ENCODE peak calls at places on chromosomes 2 and 18, in nine cellular contexts. One of them, this sample, is unnamed.

GRCh38 chr18:68797901-68798300 is at the start of gene CCDC102B:
- DNase-seq in esophagus squamous epithelium: no peak
- DNase-seq in Peyer's patch: no peak
- DNase-seq in upper lobe of left lung: no peak
- DNase-seq in A549: no peak
- DNase-seq in H1: no peak
- DNase-seq in stomach: no peak
- DNase-seq in heart left ventricle: no peak
- DNase-seq in lower leg skin: no peak
- DNase-seq in this sample: no peak

GRCh38 chr18:51398104-51398503 is 200.6 kb upstream of the MEX3C start:
- DNase-seq in upper lobe of left lung: no peak
- DNase-seq in heart left ventricle: no peak
- DNase-seq in H1: no peak
- DNase-seq in lower leg skin: no peak
- DNase-seq in esophagus squamous epithelium: no peak
- DNase-seq in A549: no peak
- DNase-seq in Peyer's patch: no peak
- DNase-seq in stomach: no peak
- DNase-seq in this sample: no peak

GRCh38 chr18:57446322-57446721 is 11.1 kb downstream of the ONECUT2 start:
- DNase-seq in A549: peak
- DNase-seq in esophagus squamous epithelium: no peak
- DNase-seq in upper lobe of left lung: no peak
- DNase-seq in lower leg skin: no peak
- DNase-seq in H1: no peak
- DNase-seq in heart left ventricle: no peak
- DNase-seq in Peyer's patch: no peak
- DNase-seq in stomach: no peak
- DNase-seq in this sample: no peak

GRCh38 chr2:190533175-190533967 is 1.2 kb downstream of the NEMP2 start:
- DNase-seq in lower leg skin: no peak
- DNase-seq in H1: no peak
- DNase-seq in stomach: no peak
- DNase-seq in esophagus squamous epithelium: no peak
- DNase-seq in upper lobe of left lung: no peak
- DNase-seq in heart left ventricle: no peak
- DNase-seq in Peyer's patch: no peak
- DNase-seq in A549: no peak
- DNase-seq in this sample: no peak

GRCh38 chr18:3688682-3689081 is 238.7 kb downstream of the TGIF1 start:
- DNase-seq in stomach: no peak
- DNase-seq in A549: peak
- DNase-seq in H1: no peak
- DNase-seq in heart left ventricle: no peak
- DNase-seq in esophagus squamous epithelium: no peak
- DNase-seq in upper lobe of left lung: no peak
- DNase-seq in Peyer's patch: no peak
- DNase-seq in lower leg skin: no peak
- DNase-seq in this sample: no peak

GRCh38 chr2:230912046-230912445 is 13.0 kb downstream of the GPR55 start:
- DNase-seq in stomach: no peak
- DNase-seq in A549: no peak
- DNase-seq in heart left ventricle: peak
- DNase-seq in Peyer's patch: no peak
- DNase-seq in esophagus squamous epithelium: no peak
- DNase-seq in H1: no peak
- DNase-seq in lower leg skin: peak
- DNase-seq in upper lobe of left lung: peak
- DNase-seq in this sample: no peak

GRCh38 chr2:238314576-238314975 is 5.7 kb upstream of the TRAF3IP1 start:
- DNase-seq in upper lobe of left lung: no peak
- DNase-seq in lower leg skin: peak
- DNase-seq in heart left ventricle: no peak
- DNase-seq in H1: no peak
- DNase-seq in Peyer's patch: no peak
- DNase-seq in A549: no peak
- DNase-seq in stomach: no peak
- DNase-seq in esophagus squamous epithelium: no peak
- DNase-seq in this sample: no peak

GRCh38 chr2:155308367-155309009 is 610.0 kb downstream of the KCNJ3 start:
- DNase-seq in upper lobe of left lung: no peak
- DNase-seq in esophagus squamous epithelium: no peak
- DNase-seq in stomach: no peak
- DNase-seq in lower leg skin: no peak
- DNase-seq in H1: no peak
- DNase-seq in A549: peak
- DNase-seq in heart left ventricle: no peak
- DNase-seq in Peyer's patch: no peak
- DNase-seq in this sample: no peak

GRCh38 chr2:102703748-102704147 is 58.1 kb upstream of the TMEM182 start:
- DNase-seq in heart left ventricle: no peak
- DNase-seq in A549: peak
- DNase-seq in esophagus squamous epithelium: no peak
- DNase-seq in lower leg skin: no peak
- DNase-seq in stomach: no peak
- DNase-seq in H1: no peak
- DNase-seq in upper lobe of left lung: no peak
- DNase-seq in Peyer's patch: no peak
- DNase-seq in this sample: no peak

GRCh38 chr2:128158171-128158570 is 67.2 kb downstream of the UGGT1 start:
- DNase-seq in heart left ventricle: no peak
- DNase-seq in H1: no peak
- DNase-seq in A549: no peak
- DNase-seq in Peyer's patch: no peak
- DNase-seq in upper lobe of left lung: no peak
- DNase-seq in esophagus squamous epithelium: no peak
- DNase-seq in stomach: no peak
- DNase-seq in lower leg skin: no peak
- DNase-seq in this sample: no peak

GRCh38 chr2:239235311-239235710 is 165.5 kb downstream of the HDAC4 start:
- DNase-seq in upper lobe of left lung: no peak
- DNase-seq in esophagus squamous epithelium: no peak
- DNase-seq in Peyer's patch: no peak
- DNase-seq in A549: no peak
- DNase-seq in H1: no peak
- DNase-seq in heart left ventricle: no peak
- DNase-seq in lower leg skin: peak
- DNase-seq in stomach: no peak
- DNase-seq in this sample: no peak

GRCh38 chr2:3125761-3126130 is 251.9 kb downstream of the EIPR1 start:
- DNase-seq in H1: no peak
- DNase-seq in A549: no peak
- DNase-seq in esophagus squamous epithelium: no peak
- DNase-seq in upper lobe of left lung: no peak
- DNase-seq in stomach: no peak
- DNase-seq in Peyer's patch: no peak
- DNase-seq in lower leg skin: peak
- DNase-seq in heart left ventricle: peak
- DNase-seq in this sample: no peak

GRCh38 chr2:449246-450067 is 161.6 kb upstream of the ALKAL2 start:
- DNase-seq in heart left ventricle: no peak
- DNase-seq in lower leg skin: no peak
- DNase-seq in esophagus squamous epithelium: no peak
- DNase-seq in stomach: no peak
- DNase-seq in Peyer's patch: no peak
- DNase-seq in A549: no peak
- DNase-seq in upper lobe of left lung: no peak
- DNase-seq in H1: no peak
- DNase-seq in this sample: no peak

GRCh38 chr2:86350751-86351150 is 13.3 kb upstream of the REEP1 start:
- DNase-seq in upper lobe of left lung: no peak
- DNase-seq in lower leg skin: no peak
- DNase-seq in stomach: no peak
- DNase-seq in heart left ventricle: no peak
- DNase-seq in esophagus squamous epithelium: no peak
- DNase-seq in Peyer's patch: no peak
- DNase-seq in A549: no peak
- DNase-seq in H1: no peak
- DNase-seq in this sample: no peak

GRCh38 chr2:226638576-226638975 is 161.0 kb downstream of the IRS1 start:
- DNase-seq in heart left ventricle: no peak
- DNase-seq in H1: no peak
- DNase-seq in Peyer's patch: no peak
- DNase-seq in upper lobe of left lung: no peak
- DNase-seq in lower leg skin: no peak
- DNase-seq in stomach: no peak
- DNase-seq in esophagus squamous epithelium: no peak
- DNase-seq in A549: no peak
- DNase-seq in this sample: no peak

GRCh38 chr2:220504890-220505564 is 877.6 kb downstream of the SLC4A3 start:
- DNase-seq in upper lobe of left lung: no peak
- DNase-seq in stomach: no peak
- DNase-seq in Peyer's patch: no peak
- DNase-seq in esophagus squamous epithelium: no peak
- DNase-seq in A549: peak
- DNase-seq in H1: no peak
- DNase-seq in lower leg skin: no peak
- DNase-seq in heart left ventricle: no peak
- DNase-seq in this sample: no peak

GRCh38 chr2:28356095-28356911 is 36.4 kb upstream of the FOSL2 start:
- DNase-seq in lower leg skin: peak
- DNase-seq in H1: no peak
- DNase-seq in heart left ventricle: peak
- DNase-seq in stomach: peak
- DNase-seq in A549: peak
- DNase-seq in esophagus squamous epithelium: peak
- DNase-seq in upper lobe of left lung: peak
- DNase-seq in Peyer's patch: peak
- DNase-seq in this sample: peak
- TF ChIP-seq POLR2A in lower leg skin: no peak
- TF ChIP-seq POLR2A in H1: no peak
- TF ChIP-seq POLR2A in heart left ventricle: no peak
- TF ChIP-seq POLR2A in stomach: no peak
- TF ChIP-seq POLR2A in A549: no peak
- TF ChIP-seq POLR2A in esophagus squamous epithelium: peak
- TF ChIP-seq POLR2A in upper lobe of left lung: no peak
- TF ChIP-seq POLR2A in Peyer's patch: peak
- TF ChIP-seq POLR2A in this sample: no peak

GRCh38 chr2:19901201-19901457 is 654 bp downstream of the TTC32 start:
- DNase-seq in upper lobe of left lung: no peak
- DNase-seq in esophagus squamous epithelium: no peak
- DNase-seq in H1: no peak
- DNase-seq in lower leg skin: no peak
- DNase-seq in stomach: no peak
- DNase-seq in A549: no peak
- DNase-seq in heart left ventricle: no peak
- DNase-seq in Peyer's patch: peak
- DNase-seq in this sample: no peak
- H3K4me3 ChIP-seq in upper lobe of left lung: peak
- H3K4me3 ChIP-seq in esophagus squamous epithelium: peak
- H3K4me3 ChIP-seq in H1: peak
- H3K4me3 ChIP-seq in lower leg skin: peak
- H3K4me3 ChIP-seq in stomach: peak
- H3K4me3 ChIP-seq in A549: peak
- H3K4me3 ChIP-seq in heart left ventricle: peak
- H3K4me3 ChIP-seq in Peyer's patch: peak
- H3K4me3 ChIP-seq in this sample: peak

DNA sequence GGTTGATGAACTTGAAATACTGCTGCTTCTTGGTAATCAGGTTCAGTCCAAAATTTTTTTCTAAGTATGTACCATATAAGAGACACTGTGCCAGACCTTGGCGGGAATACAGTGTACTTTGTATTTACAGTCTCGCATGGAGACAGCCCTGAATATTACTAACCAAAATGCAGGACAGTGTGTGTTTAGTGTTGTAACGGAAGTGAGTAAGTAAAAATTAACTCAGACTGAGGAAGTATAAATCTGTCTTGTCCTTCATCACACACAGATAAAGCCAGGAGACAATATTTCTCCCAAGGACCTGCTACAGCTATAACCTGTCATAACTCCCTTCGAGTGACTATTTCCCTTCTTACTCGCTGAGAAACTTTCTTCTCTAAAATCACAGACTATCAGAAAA is 76.9 kb downstream of the ACTR3 start:
- DNase-seq in A549: peak
- DNase-seq in heart left ventricle: no peak
- DNase-seq in Peyer's patch: no peak
- DNase-seq in esophagus squamous epithelium: no peak
- DNase-seq in H1: no peak
- DNase-seq in lower leg skin: no peak
- DNase-seq in upper lobe of left lung: no peak
- DNase-seq in stomach: no peak
- DNase-seq in this sample: no peak
- TF ChIP-seq POLR2A in A549: no peak
- TF ChIP-seq POLR2A in heart left ventricle: no peak
- TF ChIP-seq POLR2A in Peyer's patch: no peak
- TF ChIP-seq POLR2A in esophagus squamous epithelium: no peak
- TF ChIP-seq POLR2A in H1: no peak
- TF ChIP-seq POLR2A in lower leg skin: no peak
- TF ChIP-seq POLR2A in upper lobe of left lung: no peak
- TF ChIP-seq POLR2A in stomach: no peak
- TF ChIP-seq POLR2A in this sample: no peak

GRCh38 chr2:126808929-126809328 is 89.8 kb upstream of the TEX51 start:
- DNase-seq in stomach: no peak
- DNase-seq in lower leg skin: no peak
- DNase-seq in A549: no peak
- DNase-seq in H1: peak
- DNase-seq in upper lobe of left lung: no peak
- DNase-seq in heart left ventricle: no peak
- DNase-seq in esophagus squamous epithelium: no peak
- DNase-seq in Peyer's patch: peak
- DNase-seq in this sample: no peak

GRCh38 chr2:126809357-126809756 is 89.3 kb upstream of the TEX51 start:
- DNase-seq in Peyer's patch: no peak
- DNase-seq in H1: no peak
- DNase-seq in esophagus squamous epithelium: no peak
- DNase-seq in upper lobe of left lung: no peak
- DNase-seq in heart left ventricle: no peak
- DNase-seq in lower leg skin: no peak
- DNase-seq in A549: no peak
- DNase-seq in stomach: no peak
- DNase-seq in this sample: no peak

GRCh38 chr2:126804347-126804746 is 94.3 kb upstream of the TEX51 start:
- DNase-seq in heart left ventricle: no peak
- DNase-seq in H1: no peak
- DNase-seq in upper lobe of left lung: no peak
- DNase-seq in stomach: no peak
- DNase-seq in A549: no peak
- DNase-seq in Peyer's patch: peak
- DNase-seq in esophagus squamous epithelium: no peak
- DNase-seq in lower leg skin: peak
- DNase-seq in this sample: no peak

GRCh38 chr2:126811101-126811500 is 87.6 kb upstream of the TEX51 start:
- DNase-seq in heart left ventricle: no peak
- DNase-seq in lower leg skin: no peak
- DNase-seq in upper lobe of left lung: no peak
- DNase-seq in stomach: no peak
- DNase-seq in Peyer's patch: no peak
- DNase-seq in esophagus squamous epithelium: no peak
- DNase-seq in H1: no peak
- DNase-seq in A549: no peak
- DNase-seq in this sample: no peak

DNA sequence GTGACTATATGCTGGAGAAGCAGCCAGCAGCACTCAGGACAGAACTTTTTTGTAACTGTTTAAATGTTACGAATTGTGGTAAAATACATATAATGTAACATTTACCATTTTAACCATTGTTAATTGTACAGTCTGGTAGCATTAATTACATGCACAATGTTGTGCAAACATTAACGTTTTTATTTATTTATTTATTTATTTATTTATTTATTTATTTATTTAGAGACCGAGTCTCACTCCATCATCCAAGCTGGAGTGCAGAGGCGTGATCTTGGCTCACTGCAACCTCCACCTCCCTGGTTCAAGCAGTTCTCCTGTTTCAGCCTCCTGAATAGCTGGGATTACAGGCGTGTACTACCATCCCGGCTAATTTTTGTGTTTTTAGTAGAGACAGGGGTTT is 88.7 kb upstream of the TEX51 start:
- DNase-seq in upper lobe of left lung: no peak
- DNase-seq in stomach: no peak
- DNase-seq in heart left ventricle: no peak
- DNase-seq in lower leg skin: no peak
- DNase-seq in Peyer's patch: peak
- DNase-seq in A549: no peak
- DNase-seq in H1: no peak
- DNase-seq in esophagus squamous epithelium: no peak
- DNase-seq in this sample: no peak
- H3K4me3 ChIP-seq in upper lobe of left lung: no peak
- H3K4me3 ChIP-seq in stomach: no peak
- H3K4me3 ChIP-seq in heart left ventricle: no peak
- H3K4me3 ChIP-seq in lower leg skin: no peak
- H3K4me3 ChIP-seq in Peyer's patch: no peak
- H3K4me3 ChIP-seq in A549: no peak
- H3K4me3 ChIP-seq in H1: no peak
- H3K4me3 ChIP-seq in esophagus squamous epithelium: no peak
- H3K4me3 ChIP-seq in this sample: no peak

This sample was measured in tibial nerve.